ENCODE peak calls at places on chromosome 4, in ten cellular contexts. One of them, this sample, is unnamed.

GRCh38 chr4:83708500-83709175 is 172.7 kb downstream of the GPAT3 start:
- DNase-seq in stimulated activated CD4-positive, alpha-beta T cell treated with anti-CD3 and anti-CD28 coated beads, TNF-alpha, amount 100 ng/mL, for 24 hours: no peak
- DNase-seq in hippocampal formation: no peak
- DNase-seq in T-helper 9 cell: no peak
- DNase-seq in breast epithelium: no peak
- DNase-seq in mesothelial cell of epicardium: no peak
- DNase-seq in WTC11: peak; percentile 12
- DNase-seq in activated naive CD4-positive, alpha-beta T cell treated with anti-CD3 and anti-CD28 coated beads for 36 hours: no peak
- DNase-seq in CD4-positive, CD25-positive, alpha-beta regulatory T cell: no peak
- DNase-seq in NCI-H1092 treated with DMSO at 0.1 percent for 48 hours: no peak
- DNase-seq in this sample: no peak

GRCh38 chr4:109206610-109207009 is 95.8 kb downstream of the COL25A1 start:
- DNase-seq in CD4-positive, CD25-positive, alpha-beta regulatory T cell: no peak
- DNase-seq in breast epithelium: no peak
- DNase-seq in mesothelial cell of epicardium: no peak
- DNase-seq in T-helper 9 cell: no peak
- DNase-seq in hippocampal formation: no peak
- DNase-seq in stimulated activated CD4-positive, alpha-beta T cell treated with anti-CD3 and anti-CD28 coated beads, TNF-alpha, amount 100 ng/mL, for 24 hours: no peak
- DNase-seq in activated naive CD4-positive, alpha-beta T cell treated with anti-CD3 and anti-CD28 coated beads for 36 hours: no peak
- DNase-seq in NCI-H1092 treated with DMSO at 0.1 percent for 48 hours: peak; percentile 37
- DNase-seq in WTC11: peak; percentile 12
- DNase-seq in this sample: no peak

GRCh38 chr4:140090215-140090731 is 63.7 kb downstream of the MAML3 start:
- DNase-seq in activated naive CD4-positive, alpha-beta T cell treated with anti-CD3 and anti-CD28 coated beads for 36 hours: no peak
- DNase-seq in mesothelial cell of epicardium: no peak
- DNase-seq in NCI-H1092 treated with DMSO at 0.1 percent for 48 hours: no peak
- DNase-seq in breast epithelium: no peak
- DNase-seq in WTC11: no peak
- DNase-seq in hippocampal formation: no peak
- DNase-seq in stimulated activated CD4-positive, alpha-beta T cell treated with anti-CD3 and anti-CD28 coated beads, TNF-alpha, amount 100 ng/mL, for 24 hours: no peak
- DNase-seq in T-helper 9 cell: no peak
- DNase-seq in CD4-positive, CD25-positive, alpha-beta regulatory T cell: no peak
- DNase-seq in this sample: peak; percentile 73

GRCh38 chr4:1821679-1822567 is 28.8 kb downstream of the FGFR3 start:
- DNase-seq in T-helper 9 cell: no peak
- DNase-seq in NCI-H1092 treated with DMSO at 0.1 percent for 48 hours: no peak
- DNase-seq in hippocampal formation: no peak
- DNase-seq in stimulated activated CD4-positive, alpha-beta T cell treated with anti-CD3 and anti-CD28 coated beads, TNF-alpha, amount 100 ng/mL, for 24 hours: no peak
- DNase-seq in mesothelial cell of epicardium: no peak
- DNase-seq in WTC11: no peak
- DNase-seq in CD4-positive, CD25-positive, alpha-beta regulatory T cell: no peak
- DNase-seq in activated naive CD4-positive, alpha-beta T cell treated with anti-CD3 and anti-CD28 coated beads for 36 hours: no peak
- DNase-seq in breast epithelium: no peak
- DNase-seq in this sample: no peak

GRCh38 chr4:53914313-53915016 is 149.9 kb downstream of the CHIC2 start:
- DNase-seq in WTC11: no peak
- DNase-seq in mesothelial cell of epicardium: no peak
- DNase-seq in breast epithelium: no peak
- DNase-seq in T-helper 9 cell: no peak
- DNase-seq in NCI-H1092 treated with DMSO at 0.1 percent for 48 hours: no peak
- DNase-seq in hippocampal formation: no peak
- DNase-seq in stimulated activated CD4-positive, alpha-beta T cell treated with anti-CD3 and anti-CD28 coated beads, TNF-alpha, amount 100 ng/mL, for 24 hours: peak; percentile 14
- DNase-seq in activated naive CD4-positive, alpha-beta T cell treated with anti-CD3 and anti-CD28 coated beads for 36 hours: peak; percentile 16
- DNase-seq in CD4-positive, CD25-positive, alpha-beta regulatory T cell: no peak
- DNase-seq in this sample: peak; percentile 61

GRCh38 chr4:73869130-73870055 is at the start of gene CXCL1:
- DNase-seq in hippocampal formation: no peak
- DNase-seq in breast epithelium: no peak
- DNase-seq in WTC11: peak; percentile 62
- DNase-seq in NCI-H1092 treated with DMSO at 0.1 percent for 48 hours: peak; percentile 19
- DNase-seq in activated naive CD4-positive, alpha-beta T cell treated with anti-CD3 and anti-CD28 coated beads for 36 hours: no peak
- DNase-seq in T-helper 9 cell: no peak
- DNase-seq in stimulated activated CD4-positive, alpha-beta T cell treated with anti-CD3 and anti-CD28 coated beads, TNF-alpha, amount 100 ng/mL, for 24 hours: no peak
- DNase-seq in CD4-positive, CD25-positive, alpha-beta regulatory T cell: no peak
- DNase-seq in mesothelial cell of epicardium: peak; percentile 42
- DNase-seq in this sample: peak; percentile 52

GRCh38 chr4:117773067-117773946 is 261.0 kb upstream of the NDST3 start:
- DNase-seq in NCI-H1092 treated with DMSO at 0.1 percent for 48 hours: no peak
- DNase-seq in hippocampal formation: no peak
- DNase-seq in mesothelial cell of epicardium: no peak
- DNase-seq in breast epithelium: no peak
- DNase-seq in T-helper 9 cell: no peak
- DNase-seq in WTC11: no peak
- DNase-seq in activated naive CD4-positive, alpha-beta T cell treated with anti-CD3 and anti-CD28 coated beads for 36 hours: no peak
- DNase-seq in stimulated activated CD4-positive, alpha-beta T cell treated with anti-CD3 and anti-CD28 coated beads, TNF-alpha, amount 100 ng/mL, for 24 hours: no peak
- DNase-seq in CD4-positive, CD25-positive, alpha-beta regulatory T cell: no peak
- DNase-seq in this sample: peak; percentile 3

GRCh38 chr4:174314770-174315169 is 31.1 kb downstream of the CEP44 start:
- DNase-seq in breast epithelium: no peak
- DNase-seq in CD4-positive, CD25-positive, alpha-beta regulatory T cell: no peak
- DNase-seq in NCI-H1092 treated with DMSO at 0.1 percent for 48 hours: no peak
- DNase-seq in hippocampal formation: no peak
- DNase-seq in WTC11: no peak
- DNase-seq in T-helper 9 cell: no peak
- DNase-seq in stimulated activated CD4-positive, alpha-beta T cell treated with anti-CD3 and anti-CD28 coated beads, TNF-alpha, amount 100 ng/mL, for 24 hours: no peak
- DNase-seq in mesothelial cell of epicardium: no peak
- DNase-seq in activated naive CD4-positive, alpha-beta T cell treated with anti-CD3 and anti-CD28 coated beads for 36 hours: no peak
- DNase-seq in this sample: no peak

GRCh38 chr4:149795256-149795655 is 20.4 kb downstream of the IQCM start:
- DNase-seq in breast epithelium: no peak
- DNase-seq in NCI-H1092 treated with DMSO at 0.1 percent for 48 hours: no peak
- DNase-seq in activated naive CD4-positive, alpha-beta T cell treated with anti-CD3 and anti-CD28 coated beads for 36 hours: no peak
- DNase-seq in WTC11: no peak
- DNase-seq in CD4-positive, CD25-positive, alpha-beta regulatory T cell: no peak
- DNase-seq in mesothelial cell of epicardium: no peak
- DNase-seq in stimulated activated CD4-positive, alpha-beta T cell treated with anti-CD3 and anti-CD28 coated beads, TNF-alpha, amount 100 ng/mL, for 24 hours: no peak
- DNase-seq in hippocampal formation: no peak
- DNase-seq in T-helper 9 cell: no peak
- DNase-seq in this sample: no peak

GRCh38 chr4:149279331-149279730 is 536.3 kb downstream of the IQCM start:
- DNase-seq in activated naive CD4-positive, alpha-beta T cell treated with anti-CD3 and anti-CD28 coated beads for 36 hours: no peak
- DNase-seq in mesothelial cell of epicardium: no peak
- DNase-seq in CD4-positive, CD25-positive, alpha-beta regulatory T cell: no peak
- DNase-seq in T-helper 9 cell: no peak
- DNase-seq in stimulated activated CD4-positive, alpha-beta T cell treated with anti-CD3 and anti-CD28 coated beads, TNF-alpha, amount 100 ng/mL, for 24 hours: no peak
- DNase-seq in hippocampal formation: no peak
- DNase-seq in NCI-H1092 treated with DMSO at 0.1 percent for 48 hours: no peak
- DNase-seq in breast epithelium: no peak
- DNase-seq in WTC11: no peak
- DNase-seq in this sample: no peak

GRCh38 chr4:144750348-144750747 is 104.4 kb downstream of the HHIP start:
- DNase-seq in activated naive CD4-positive, alpha-beta T cell treated with anti-CD3 and anti-CD28 coated beads for 36 hours: no peak
- DNase-seq in hippocampal formation: no peak
- DNase-seq in mesothelial cell of epicardium: no peak
- DNase-seq in WTC11: no peak
- DNase-seq in stimulated activated CD4-positive, alpha-beta T cell treated with anti-CD3 and anti-CD28 coated beads, TNF-alpha, amount 100 ng/mL, for 24 hours: no peak
- DNase-seq in CD4-positive, CD25-positive, alpha-beta regulatory T cell: no peak
- DNase-seq in breast epithelium: no peak
- DNase-seq in T-helper 9 cell: no peak
- DNase-seq in NCI-H1092 treated with DMSO at 0.1 percent for 48 hours: no peak
- DNase-seq in this sample: no peak

GRCh38 chr4:184310171-184310567 is 92.5 kb upstream of the ENPP6 start:
- DNase-seq in activated naive CD4-positive, alpha-beta T cell treated with anti-CD3 and anti-CD28 coated beads for 36 hours: peak; percentile 69
- DNase-seq in NCI-H1092 treated with DMSO at 0.1 percent for 48 hours: no peak
- DNase-seq in T-helper 9 cell: peak; percentile 6
- DNase-seq in mesothelial cell of epicardium: no peak
- DNase-seq in breast epithelium: no peak
- DNase-seq in stimulated activated CD4-positive, alpha-beta T cell treated with anti-CD3 and anti-CD28 coated beads, TNF-alpha, amount 100 ng/mL, for 24 hours: peak; percentile 17
- DNase-seq in CD4-positive, CD25-positive, alpha-beta regulatory T cell: no peak
- DNase-seq in WTC11: peak; percentile 27
- DNase-seq in hippocampal formation: no peak
- DNase-seq in this sample: peak; percentile 28

GRCh38 chr4:187464561-187464960 is 531.0 kb upstream of the ZFP42 start:
- DNase-seq in WTC11: no peak
- DNase-seq in stimulated activated CD4-positive, alpha-beta T cell treated with anti-CD3 and anti-CD28 coated beads, TNF-alpha, amount 100 ng/mL, for 24 hours: no peak
- DNase-seq in T-helper 9 cell: no peak
- DNase-seq in activated naive CD4-positive, alpha-beta T cell treated with anti-CD3 and anti-CD28 coated beads for 36 hours: no peak
- DNase-seq in NCI-H1092 treated with DMSO at 0.1 percent for 48 hours: no peak
- DNase-seq in CD4-positive, CD25-positive, alpha-beta regulatory T cell: no peak
- DNase-seq in mesothelial cell of epicardium: no peak
- DNase-seq in hippocampal formation: no peak
- DNase-seq in breast epithelium: no peak
- DNase-seq in this sample: no peak

GRCh38 chr4:106172846-106173245 is 143.2 kb downstream of the TBCK start:
- DNase-seq in T-helper 9 cell: no peak
- DNase-seq in stimulated activated CD4-positive, alpha-beta T cell treated with anti-CD3 and anti-CD28 coated beads, TNF-alpha, amount 100 ng/mL, for 24 hours: no peak
- DNase-seq in hippocampal formation: no peak
- DNase-seq in NCI-H1092 treated with DMSO at 0.1 percent for 48 hours: no peak
- DNase-seq in mesothelial cell of epicardium: no peak
- DNase-seq in WTC11: no peak
- DNase-seq in activated naive CD4-positive, alpha-beta T cell treated with anti-CD3 and anti-CD28 coated beads for 36 hours: no peak
- DNase-seq in breast epithelium: no peak
- DNase-seq in CD4-positive, CD25-positive, alpha-beta regulatory T cell: no peak
- DNase-seq in this sample: no peak

GRCh38 chr4:158829254-158829653 is 60.4 kb downstream of the FNIP2 start:
- DNase-seq in mesothelial cell of epicardium: no peak
- DNase-seq in WTC11: no peak
- DNase-seq in CD4-positive, CD25-positive, alpha-beta regulatory T cell: no peak
- DNase-seq in stimulated activated CD4-positive, alpha-beta T cell treated with anti-CD3 and anti-CD28 coated beads, TNF-alpha, amount 100 ng/mL, for 24 hours: no peak
- DNase-seq in hippocampal formation: no peak
- DNase-seq in NCI-H1092 treated with DMSO at 0.1 percent for 48 hours: no peak
- DNase-seq in activated naive CD4-positive, alpha-beta T cell treated with anti-CD3 and anti-CD28 coated beads for 36 hours: no peak
- DNase-seq in T-helper 9 cell: no peak
- DNase-seq in breast epithelium: no peak
- DNase-seq in this sample: no peak